ENCODE peak calls at places on chromosomes 12 and 14, in six cellular contexts. M, T, U, B, I and Y are unnamed samples.

GRCh38 chr14:60508363-60508706 is 611 bp upstream of the SIX6 start:
- DNase-seq in M (no peak), T (no peak), U (no peak), B (no peak), I (no peak), Y (no peak)

GRCh38 chr12:9134981-9135628 is 19.4 kb upstream of the A2M start:
- DNase-seq in M (no peak), T (no peak), U (no peak), B (no peak), I (no peak), Y (no peak)

GRCh38 chr14:85437143-85437542 is 92.8 kb upstream of the FLRT2 start:
- DNase-seq in M (no peak), T (no peak), U (peak; percentile 40), B (no peak), I (no peak), Y (no peak)

GRCh38 chr14:91388551-91388975 is 29.1 kb downstream of the CCDC88C start:
- DNase-seq in M (peak; percentile 9), T (peak; percentile 52), U (no peak), B (no peak), I (no peak), Y (peak; percentile 43)

GRCh38 chr12:101877816-101878811 is 734 bp downstream of the DRAM1 start:
- DNase-seq in M (no peak), T (no peak), U (no peak), B (no peak), I (peak; percentile 47), Y (no peak)

GRCh38 chr12:53380797-53381738 is 1.1 kb downstream of the SP1 start:
- DNase-seq in M (no peak), T (peak; percentile 52), U (no peak), B (no peak), I (no peak), Y (no peak)

GRCh38 chr12:2054091-2055018 is 1.6 kb downstream of the CACNA1C start:
- DNase-seq in M (no peak), T (no peak), U (no peak), B (no peak), I (no peak), Y (no peak)

GRCh38 chr12:43277630-43278267 is 274.3 kb downstream of the ADAMTS20 start:
- DNase-seq in M (no peak), T (no peak), U (no peak), B (no peak), I (no peak), Y (no peak)

GRCh38 chr14:61535032-61535431 is 160.3 kb upstream of the HIF1A start:
- DNase-seq in M (no peak), T (no peak), U (no peak), B (no peak), I (no peak), Y (no peak)

GRCh38 chr14:64266206-64266605 is 28.0 kb downstream of the ESR2 start:
- DNase-seq in M (no peak), T (no peak), U (no peak), B (no peak), I (no peak), Y (no peak)

GRCh38 chr12:45587877-45588530 is 141.5 kb upstream of the ARID2 start:
- DNase-seq in M (no peak), T (no peak), U (no peak), B (no peak), I (no peak), Y (no peak)

GRCh38 chr12:6554168-6554989 is 1.5 kb downstream of the IFFO1 start:
- DNase-seq in M (peak; percentile 47), T (peak; percentile 86), U (no peak), B (peak; percentile 61), I (peak; percentile 81), Y (peak; percentile 39)

GRCh38 chr12:127640181-127640886 is 626.6 kb upstream of the TMEM132C start:
- DNase-seq in M (no peak), T (peak; percentile 70), U (peak; percentile 68), B (no peak), I (no peak), Y (no peak)

GRCh38 chr14:72745546-72745945 is 148.4 kb downstream of the DPF3 start:
- DNase-seq in M (no peak), T (no peak), U (peak; percentile 74), B (no peak), I (no peak), Y (no peak)

GRCh38 chr12:49733219-49734017 is 7.9 kb upstream of the TMBIM6 start:
- DNase-seq in M (no peak), T (no peak), U (no peak), B (no peak), I (no peak), Y (no peak)

GRCh38 chr14:103408491-103409155 is 23.4 kb downstream of the MARK3 start:
- DNase-seq in M (no peak), T (no peak), U (no peak), B (no peak), I (no peak), Y (no peak)